ENCODE peak calls at places on chromosomes 2 and 18, in nine cellular contexts. U is cardiac fibroblast, A is kidney epithelial cell, Q is HFF-Myc, P is breast epithelium, H is LNCaP clone FGC, T is dorsolateral prefrontal cortex, M is esophagus squamous epithelium, V is ovary. X is an unnamed sample.

GRCh38 chr2:96699021-96699420 is 40.8 kb downstream of the LMAN2L start:
- DNase-seq in A (no peak), M (no peak), H (no peak), U (no peak), Q (no peak), T (no peak), P (no peak), V (no peak), X (no peak)

GRCh38 chr2:181047829-181048228 is 67.4 kb downstream of the UBE2E3 start:
- DNase-seq in T (no peak), A (no peak), U (no peak), M (no peak), V (no peak), Q (no peak), H (no peak), P (no peak), X (no peak)

GRCh38 chr2:237486819-237487448 is at the start of gene MLPH:
- DNase-seq in P (peak; percentile 78), V (peak; percentile 47), Q (no peak), H (no peak), T (no peak), U (peak; percentile 50), M (no peak), A (no peak), X (peak; percentile 59)

GRCh38 chr2:68032702-68033101 is 30.1 kb downstream of the C1D start:
- DNase-seq in P (no peak), V (no peak), U (no peak), A (no peak), M (no peak), Q (no peak), H (no peak), T (no peak), X (no peak)

GRCh38 chr18:6843308-6843707 is 113.8 kb downstream of the ARHGAP28 start:
- DNase-seq in M (no peak), U (no peak), H (no peak), T (no peak), V (no peak), Q (no peak), P (no peak), A (no peak), X (no peak)

GRCh38 chr2:105910497-105911238 is 166.0 kb downstream of the NCK2 start:
- DNase-seq in T (no peak), U (no peak), V (no peak), H (no peak), A (no peak), M (no peak), P (no peak), Q (no peak), X (no peak)

GRCh38 chr2:190809876-190810525 is 70.6 kb upstream of the GLS start:
- DNase-seq in V (no peak), P (no peak), U (no peak), A (no peak), H (no peak), T (no peak), Q (no peak), M (no peak), X (peak; percentile 63)

GRCh38 chr2:204265701-204266310 is 279.5 kb upstream of the PARD3B start:
- DNase-seq in H (no peak), U (no peak), V (no peak), T (peak; percentile 52), Q (no peak), A (no peak), P (no peak), M (no peak), X (no peak)

GRCh38 chr18:29078272-29078671 is 901.3 kb upstream of the CDH2 start:
- DNase-seq in M (no peak), A (no peak), Q (no peak), T (no peak), H (no peak), P (no peak), U (no peak), V (no peak), X (no peak)

GRCh38 chr2:195995499-195995898 is 73.1 kb downstream of the DNAH7 start:
- DNase-seq in V (no peak), U (no peak), M (no peak), A (no peak), P (no peak), T (no peak), Q (no peak), H (no peak), X (no peak)

GRCh38 chr18:65749881-65750280 is 931 bp upstream of the CDH7 start:
- DNase-seq in U (no peak), P (no peak), M (no peak), H (no peak), A (no peak), V (no peak), T (no peak), Q (no peak), X (no peak)

GRCh38 chr2:33051586-33052385 is 105.0 kb downstream of the LTBP1 start:
- DNase-seq in A (no peak), V (no peak), P (no peak), Q (peak; percentile 79), M (no peak), T (no peak), U (peak; percentile 81), H (peak; percentile 37), X (peak; percentile 47)

DNA sequence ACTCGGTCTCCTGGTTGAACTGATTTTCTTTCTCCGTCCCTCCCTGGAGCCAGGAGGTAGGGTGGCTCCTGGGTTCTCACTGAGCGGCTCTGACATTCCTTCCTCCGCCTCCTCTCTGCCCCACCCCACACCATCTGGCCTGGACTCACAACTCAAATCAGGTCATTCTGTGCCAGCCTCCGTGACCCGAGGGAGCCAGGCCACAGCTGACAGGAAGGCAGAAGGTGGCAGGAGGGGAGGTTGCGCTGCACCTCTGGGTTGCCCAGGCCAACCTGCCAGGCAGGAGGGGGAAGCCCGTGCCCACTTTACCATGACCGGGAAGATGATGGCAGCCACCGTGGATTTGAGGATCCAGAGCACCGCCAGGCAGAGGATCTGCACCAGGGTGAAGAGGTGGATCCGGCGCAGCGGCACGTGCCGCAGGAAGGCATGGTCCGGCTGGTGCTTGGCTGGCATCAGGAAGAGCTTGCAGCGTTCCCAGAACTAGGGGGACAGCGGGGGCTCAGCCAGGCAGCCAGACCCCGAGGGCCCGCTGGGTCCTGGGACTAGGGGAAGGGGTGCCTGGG is 28.3 kb downstream of the MTHFD2 start:
- DNase-seq in T (no peak), A (no peak), V (no peak), Q (no peak), M (no peak), P (no peak), U (no peak), H (no peak), X (peak; percentile 9)
- H3K4me3 ChIP-seq in T (no peak overlapping the region), A (no peak overlapping the region), V (no peak overlapping the region), Q (no peak overlapping the region), M (no peak overlapping the region), P (no peak overlapping the region), U (no peak overlapping the region), H (no peak overlapping the region), X (no peak overlapping the region)

GRCh38 chr2:49616800-49617199 is 462.5 kb upstream of the FSHR start:
- DNase-seq in A (no peak), M (no peak), P (no peak), Q (no peak), T (no peak), U (peak; percentile 26), V (no peak), H (peak; percentile 19), X (peak; percentile 38)
- TF ChIP-seq CTCF in A (peak; percentile 63), M (peak; percentile 17), P (no peak), Q (no peak), T (peak; percentile 50), U (peak; percentile 27), V (no peak), H (peak; percentile 42), X (peak; percentile 45)

DNA sequence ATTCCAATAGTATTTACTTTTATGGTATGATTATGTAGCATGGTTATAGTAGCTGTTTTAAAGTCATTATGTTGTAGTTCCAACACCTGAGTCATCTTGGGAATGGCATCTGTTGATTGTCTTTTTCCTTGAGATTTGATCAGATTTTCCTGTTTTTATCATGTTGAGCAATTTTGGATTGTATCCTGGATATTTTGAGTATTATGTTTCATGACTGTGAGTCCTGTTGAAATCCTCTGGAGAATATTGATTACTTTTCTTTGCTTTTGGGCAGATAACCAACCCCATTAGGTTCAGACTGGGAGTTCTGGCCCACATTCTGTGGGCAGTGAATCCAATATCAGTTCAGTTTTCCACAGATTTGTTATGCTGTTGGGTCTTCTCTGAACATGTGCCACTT is 163.2 kb upstream of the SPRED2 start:
- DNase-seq in M (no peak), H (no peak), U (peak; percentile 38), T (no peak), A (no peak), V (no peak), P (no peak), Q (no peak), X (peak; percentile 8)
- H3K4me3 ChIP-seq in M (no peak overlapping the region), H (no peak overlapping the region), U (no peak overlapping the region), T (no peak overlapping the region), A (no peak overlapping the region), V (no peak overlapping the region), P (no peak overlapping the region), Q (no peak overlapping the region), X (no peak overlapping the region)

DNA sequence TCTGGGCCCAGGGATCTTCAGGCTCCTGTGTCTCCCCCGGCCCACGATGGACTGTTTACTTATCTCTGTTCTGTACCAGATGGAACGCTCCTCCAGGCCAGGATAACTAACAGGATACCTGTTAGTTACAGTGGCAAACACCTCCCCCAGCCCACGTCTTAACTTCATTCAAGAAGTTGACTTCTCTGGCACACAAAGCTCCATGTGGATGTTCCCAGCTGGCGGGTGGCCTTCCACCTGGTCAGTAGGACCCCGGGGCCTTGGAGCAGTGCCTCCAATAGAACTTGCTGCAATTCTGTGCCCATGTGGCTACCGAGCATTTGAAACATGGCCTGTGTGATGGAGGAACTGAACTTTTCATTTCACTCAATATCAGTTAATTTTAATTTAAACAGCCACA is 165.1 kb upstream of the GLI2 start:
- DNase-seq in V (no peak), T (no peak), A (no peak), U (no peak), M (no peak), H (no peak), Q (no peak), P (no peak), X (no peak)
- TF ChIP-seq CTCF in V (no peak), T (no peak), A (no peak), U (no peak), M (no peak), H (no peak), Q (no peak), P (no peak), X (no peak)